ENCODE peak calls at places on chromosomes 13 and 19, in six cellular contexts. One of them, this sample, is unnamed.

GRCh38 chr19:51472607-51473006 is 5.7 kb upstream of the CEACAM18 start:
- DNase-seq in IMR-90: no peak
- DNase-seq in neuronal stem cell: no peak
- DNase-seq in H1: no peak
- DNase-seq in H9: no peak
- DNase-seq in trophoblast cell: no peak
- DNase-seq in this sample: no peak

GRCh38 chr13:67229438-67230242 is 496 bp downstream of the PCDH9 start:
- DNase-seq in IMR-90: peak
- DNase-seq in neuronal stem cell: peak
- DNase-seq in H1: no peak
- DNase-seq in H9: no peak
- DNase-seq in trophoblast cell: no peak
- DNase-seq in this sample: no peak

GRCh38 chr13:48000559-48001126 is 430 bp downstream of the SUCLA2 start:
- DNase-seq in IMR-90: peak
- DNase-seq in neuronal stem cell: no peak
- DNase-seq in H1: no peak
- DNase-seq in H9: peak
- DNase-seq in trophoblast cell: no peak
- DNase-seq in this sample: no peak

GRCh38 chr19:35153701-35154534 is 617 bp upstream of the FXYD5 start:
- DNase-seq in IMR-90: no peak
- DNase-seq in neuronal stem cell: no peak
- DNase-seq in H1: peak
- DNase-seq in H9: peak
- DNase-seq in trophoblast cell: no peak
- DNase-seq in this sample: peak

GRCh38 chr13:23833733-23834611 is 55.2 kb downstream of the MIPEP start:
- DNase-seq in IMR-90: no peak
- DNase-seq in neuronal stem cell: no peak
- DNase-seq in H1: no peak
- DNase-seq in H9: no peak
- DNase-seq in trophoblast cell: no peak
- DNase-seq in this sample: no peak

GRCh38 chr13:34900288-34900739 is 41.8 kb upstream of the NBEA start:
- DNase-seq in IMR-90: no peak
- DNase-seq in neuronal stem cell: no peak
- DNase-seq in H1: peak
- DNase-seq in H9: peak
- DNase-seq in trophoblast cell: no peak
- DNase-seq in this sample: no peak

GRCh38 chr13:44116562-44117315 is 237.0 kb downstream of the LACC1 start:
- DNase-seq in IMR-90: peak
- DNase-seq in neuronal stem cell: no peak
- DNase-seq in H1: peak
- DNase-seq in H9: no peak
- DNase-seq in trophoblast cell: no peak
- DNase-seq in this sample: peak

GRCh38 chr13:111484129-111484925 is 163.9 kb downstream of the TEX29 start:
- DNase-seq in IMR-90: no peak
- DNase-seq in neuronal stem cell: no peak
- DNase-seq in H1: no peak
- DNase-seq in H9: no peak
- DNase-seq in trophoblast cell: no peak
- DNase-seq in this sample: no peak

GRCh38 chr19:33152178-33152577 is 20.3 kb downstream of the WDR88 start:
- DNase-seq in IMR-90: peak
- DNase-seq in neuronal stem cell: no peak
- DNase-seq in H1: no peak
- DNase-seq in H9: no peak
- DNase-seq in trophoblast cell: no peak
- DNase-seq in this sample: no peak

GRCh38 chr19:16349551-16350171 is 25.0 kb downstream of the KLF2 start:
- DNase-seq in IMR-90: no peak
- DNase-seq in neuronal stem cell: no peak
- DNase-seq in H1: no peak
- DNase-seq in H9: no peak
- DNase-seq in trophoblast cell: no peak
- DNase-seq in this sample: no peak

GRCh38 chr13:114143806-114144605 is 11.6 kb upstream of the RASA3 start:
- DNase-seq in IMR-90: no peak
- DNase-seq in neuronal stem cell: no peak
- DNase-seq in H1: peak
- DNase-seq in H9: peak
- DNase-seq in trophoblast cell: no peak
- DNase-seq in this sample: no peak

GRCh38 chr13:35812730-35813129 is 318.5 kb downstream of the DCLK1 start:
- DNase-seq in IMR-90: no peak
- DNase-seq in neuronal stem cell: no peak
- DNase-seq in H1: no peak
- DNase-seq in H9: no peak
- DNase-seq in trophoblast cell: no peak
- DNase-seq in this sample: no peak

GRCh38 chr13:99275093-99275469 is 16.9 kb upstream of the GPR18 start:
- DNase-seq in IMR-90: peak
- DNase-seq in neuronal stem cell: no peak
- DNase-seq in H1: no peak
- DNase-seq in H9: no peak
- DNase-seq in trophoblast cell: no peak
- DNase-seq in this sample: peak

GRCh38 chr19:6273701-6274601 is 5.8 kb downstream of the MLLT1 start:
- DNase-seq in IMR-90: peak
- DNase-seq in neuronal stem cell: no peak
- DNase-seq in H1: no peak
- DNase-seq in H9: no peak
- DNase-seq in trophoblast cell: no peak
- DNase-seq in this sample: peak

GRCh38 chr13:42750858-42751257 is 30.5 kb upstream of the FAM216B start:
- DNase-seq in IMR-90: no peak
- DNase-seq in neuronal stem cell: no peak
- DNase-seq in H1: no peak
- DNase-seq in H9: no peak
- DNase-seq in trophoblast cell: no peak
- DNase-seq in this sample: no peak

GRCh38 chr13:53017433-53017970 is 11.1 kb upstream of the OLFM4 start:
- DNase-seq in IMR-90: no peak
- DNase-seq in neuronal stem cell: no peak
- DNase-seq in H1: no peak
- DNase-seq in H9: no peak
- DNase-seq in trophoblast cell: no peak
- DNase-seq in this sample: no peak

GRCh38 chr13:113211774-113212173 is 2.4 kb downstream of the CUL4A start:
- DNase-seq in IMR-90: no peak
- DNase-seq in neuronal stem cell: no peak
- DNase-seq in H1: no peak
- DNase-seq in H9: peak
- DNase-seq in trophoblast cell: no peak
- DNase-seq in this sample: no peak

GRCh38 chr13:50224534-50224933 is 209.3 kb downstream of the KCNRG start:
- DNase-seq in IMR-90: peak
- DNase-seq in neuronal stem cell: no peak
- DNase-seq in H1: no peak
- DNase-seq in H9: no peak
- DNase-seq in trophoblast cell: no peak
- DNase-seq in this sample: no peak

GRCh38 chr13:66661336-66661735 is 568.8 kb downstream of the PCDH9 start:
- DNase-seq in IMR-90: no peak
- DNase-seq in neuronal stem cell: no peak
- DNase-seq in H1: no peak
- DNase-seq in H9: no peak
- DNase-seq in trophoblast cell: no peak
- DNase-seq in this sample: no peak

GRCh38 chr19:12866416-12867119 is 14.7 kb downstream of the DNASE2 start:
- DNase-seq in IMR-90: no peak
- DNase-seq in neuronal stem cell: no peak
- DNase-seq in H1: peak
- DNase-seq in H9: peak
- DNase-seq in trophoblast cell: no peak
- DNase-seq in this sample: no peak

GRCh38 chr19:40592170-40592569 is 9.0 kb upstream of the LTBP4 start:
- DNase-seq in IMR-90: peak
- DNase-seq in neuronal stem cell: no peak
- DNase-seq in H1: no peak
- DNase-seq in H9: peak
- DNase-seq in trophoblast cell: no peak
- DNase-seq in this sample: peak

GRCh38 chr13:28609936-28610335 is 49.0 kb upstream of the POMP start:
- DNase-seq in IMR-90: peak
- DNase-seq in neuronal stem cell: no peak
- DNase-seq in H1: no peak
- DNase-seq in H9: no peak
- DNase-seq in trophoblast cell: no peak
- DNase-seq in this sample: peak

GRCh38 chr19:56120002-56120370 is 1.1 kb downstream of the ZNF787 start:
- DNase-seq in IMR-90: no peak
- DNase-seq in neuronal stem cell: no peak
- DNase-seq in H1: no peak
- DNase-seq in H9: no peak
- DNase-seq in trophoblast cell: no peak
- DNase-seq in this sample: no peak
- H3K4ac ChIP-seq in IMR-90: peak
- H3K4ac ChIP-seq in neuronal stem cell: no peak
- H3K4ac ChIP-seq in H1: peak
- H3K4ac ChIP-seq in H9: no peak
- H3K4ac ChIP-seq in trophoblast cell: peak
- H3K4ac ChIP-seq in this sample: peak

DNA sequence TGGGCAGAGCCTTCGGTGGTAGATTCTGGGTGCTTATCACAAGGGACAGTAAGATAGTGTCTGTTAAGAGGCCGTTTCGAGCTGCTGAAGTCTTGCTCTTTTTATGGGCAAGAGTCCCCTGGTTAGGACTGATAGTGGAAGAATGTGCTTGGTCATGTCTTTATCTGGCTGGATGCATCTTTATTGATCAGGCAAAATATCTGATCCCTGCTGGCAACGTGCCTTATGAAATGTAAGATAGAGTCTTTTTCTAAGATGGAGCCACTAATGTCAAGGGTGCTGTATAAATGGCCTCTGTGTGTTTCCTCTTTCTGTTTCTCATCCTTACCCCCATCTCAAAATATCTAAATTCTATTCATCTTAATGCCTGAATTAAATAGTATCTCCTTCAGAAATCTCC is 53.3 kb downstream of the MYO16 start:
- DNase-seq in IMR-90: no peak
- DNase-seq in neuronal stem cell: no peak
- DNase-seq in H1: no peak
- DNase-seq in H9: no peak
- DNase-seq in trophoblast cell: no peak
- DNase-seq in this sample: no peak
- H2AFZ ChIP-seq in IMR-90: no peak
- H2AFZ ChIP-seq in neuronal stem cell: no peak
- H2AFZ ChIP-seq in H1: no peak
- H2AFZ ChIP-seq in H9: no peak
- H2AFZ ChIP-seq in trophoblast cell: no peak
- H2AFZ ChIP-seq in this sample: no peak

DNA sequence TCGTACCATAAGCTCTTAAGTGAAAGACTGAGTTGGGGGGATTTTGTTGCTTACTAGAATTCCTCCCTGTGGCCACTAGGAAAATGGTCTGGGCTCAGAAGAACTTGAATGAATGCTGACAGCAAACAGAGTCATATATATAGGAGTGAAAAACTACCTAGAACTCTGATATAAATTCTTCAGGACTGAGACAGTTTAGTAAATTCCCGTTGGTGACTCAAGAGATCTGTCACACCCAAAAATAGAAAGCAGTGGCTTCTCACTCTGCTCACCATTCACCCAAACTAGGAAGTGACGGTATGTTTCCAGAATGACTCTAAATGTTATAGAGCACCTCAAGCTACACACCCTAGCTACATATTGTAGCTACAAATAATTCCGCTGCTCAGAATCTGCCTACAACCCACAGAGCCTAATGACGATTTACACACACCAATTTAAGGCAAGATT is 116.2 kb downstream of the TBC1D4 start:
- DNase-seq in IMR-90: peak
- DNase-seq in neuronal stem cell: no peak
- DNase-seq in H1: no peak
- DNase-seq in H9: no peak
- DNase-seq in trophoblast cell: peak
- DNase-seq in this sample: peak
- H3K14ac ChIP-seq in IMR-90: peak
- H3K14ac ChIP-seq in neuronal stem cell: no peak
- H3K14ac ChIP-seq in H1: no peak
- H3K14ac ChIP-seq in H9: no peak
- H3K14ac ChIP-seq in trophoblast cell: no peak
- H3K14ac ChIP-seq in this sample: no peak

GRCh38 chr19:39434123-39435076 is 1.3 kb downstream of the RPS16 start:
- DNase-seq in IMR-90: no peak
- DNase-seq in neuronal stem cell: no peak
- DNase-seq in H1: no peak
- DNase-seq in H9: no peak
- DNase-seq in trophoblast cell: no peak
- DNase-seq in this sample: peak

GRCh38 chr19:39433480-39434079 is 2.2 kb downstream of the RPS16 start:
- DNase-seq in IMR-90: no peak
- DNase-seq in neuronal stem cell: no peak
- DNase-seq in H1: no peak
- DNase-seq in H9: no peak
- DNase-seq in trophoblast cell: no peak
- DNase-seq in this sample: no peak

GRCh38 chr19:39438270-39438934 is 2.7 kb upstream of the RPS16 start:
- DNase-seq in IMR-90: peak
- DNase-seq in neuronal stem cell: no peak
- DNase-seq in H1: no peak
- DNase-seq in H9: no peak
- DNase-seq in trophoblast cell: peak
- DNase-seq in this sample: peak

GRCh38 chr19:39435499-39436349 is at the start of gene RPS16:
- DNase-seq in IMR-90: peak
- DNase-seq in neuronal stem cell: peak
- DNase-seq in H1: peak
- DNase-seq in H9: peak
- DNase-seq in trophoblast cell: peak
- DNase-seq in this sample: peak

DNA sequence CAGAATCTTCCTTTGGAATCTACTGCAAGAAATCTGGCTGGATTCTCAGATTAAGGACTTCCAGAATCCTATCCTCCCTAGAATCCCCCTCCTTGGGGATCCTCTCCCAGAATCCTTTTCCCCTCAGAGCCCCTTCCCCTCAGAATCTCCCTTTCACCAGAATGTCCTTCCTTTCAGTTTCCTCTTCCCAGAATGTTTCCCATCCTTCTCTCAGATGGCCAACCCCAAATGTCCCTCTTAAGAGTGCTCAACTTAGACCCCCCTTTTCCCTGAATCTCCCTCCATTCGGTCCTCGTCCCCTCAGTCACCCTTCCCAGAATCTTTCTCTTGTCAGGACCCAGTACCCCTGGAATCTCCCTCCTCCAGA is 584 bp upstream of the RPS16 start:
- DNase-seq in IMR-90: no peak
- DNase-seq in neuronal stem cell: no peak
- DNase-seq in H1: no peak
- DNase-seq in H9: no peak
- DNase-seq in trophoblast cell: no peak
- DNase-seq in this sample: no peak
- H3K4ac ChIP-seq in IMR-90: peak
- H3K4ac ChIP-seq in neuronal stem cell: no peak
- H3K4ac ChIP-seq in H1: no peak
- H3K4ac ChIP-seq in H9: no peak
- H3K4ac ChIP-seq in trophoblast cell: peak
- H3K4ac ChIP-seq in this sample: peak

GRCh38 chr19:8517551-8518442 is 3.8 kb upstream of the ZNF414 start:
- DNase-seq in IMR-90: no peak
- DNase-seq in neuronal stem cell: no peak
- DNase-seq in H1: no peak
- DNase-seq in H9: no peak
- DNase-seq in trophoblast cell: peak
- DNase-seq in this sample: peak
- H2AFZ ChIP-seq in IMR-90: peak
- H2AFZ ChIP-seq in neuronal stem cell: peak
- H2AFZ ChIP-seq in H1: no peak
- H2AFZ ChIP-seq in H9: no peak
- H2AFZ ChIP-seq in trophoblast cell: no peak
- H2AFZ ChIP-seq in this sample: no peak